ENCODE peak calls at places on chromosome 19, in eight cellular contexts. E is heart left ventricle, X is Peyer's patch, Q is neuronal stem cell, Z is cardiac muscle cell, P is tibial nerve, U is fibroblast of lung, M is pancreas. H is an unnamed sample.

GRCh38 chr19:10408511-10409291 is 5.4 kb upstream of the CDC37 start:
- DNase-seq in Z (no peak), E (peak; percentile 66), X (peak; percentile 91), Q (no peak), U (no peak), P (no peak), M (no peak), H (no peak)

GRCh38 chr19:14553042-14553938 is 18.6 kb downstream of the NDUFB7 start:
- DNase-seq in E (no peak), Q (no peak), X (no peak), U (no peak), Z (no peak), P (no peak), M (no peak), H (no peak)

GRCh38 chr19:41324921-41325639 is 15.1 kb downstream of the CCDC97 start:
- DNase-seq in P (no peak), Z (peak; percentile 65), Q (no peak), U (peak; percentile 78), E (peak; percentile 88), M (peak; percentile 48), X (peak; percentile 69), H (peak; percentile 60)

GRCh38 chr19:3599776-3600183 is 6.9 kb downstream of the TBXA2R start:
- DNase-seq in P (no peak), Q (no peak), X (no peak), U (no peak), M (peak; percentile 12), Z (no peak), E (peak; percentile 19), H (no peak)

GRCh38 chr19:22422220-22422619 is at the start of gene ZNF98:
- DNase-seq in P (no peak), E (peak; percentile 57), M (peak; percentile 54), U (peak; percentile 5), Q (no peak), Z (no peak), X (no peak), H (no peak)

GRCh38 chr19:13337181-13337580 is 169.1 kb downstream of the CACNA1A start:
- DNase-seq in U (no peak), Q (no peak), X (no peak), Z (no peak), M (no peak), E (no peak), P (no peak), H (no peak)

GRCh38 chr19:36106441-36106840 is 4.5 kb upstream of the OVOL3 start:
- DNase-seq in Z (no peak), P (no peak), M (no peak), U (no peak), Q (no peak), E (peak; percentile 61), X (no peak), H (no peak)

GRCh38 chr19:51627491-51628138 is 2.6 kb downstream of the SIGLEC5 start:
- DNase-seq in M (no peak), E (no peak), Q (no peak), Z (no peak), P (no peak), U (no peak), X (peak; percentile 41), H (no peak)

GRCh38 chr19:2305424-2305823 is 2.5 kb downstream of the LINGO3 start:
- DNase-seq in Z (no peak), E (no peak), Q (no peak), X (no peak), P (no peak), M (no peak), U (no peak), H (no peak)

GRCh38 chr19:33472696-33473624 is 48.6 kb downstream of the PEPD start:
- DNase-seq in X (peak; percentile 26), U (peak; percentile 78), Q (no peak), E (no peak), Z (no peak), M (no peak), P (no peak), H (no peak)

GRCh38 chr19:6721773-6722172 is 1.3 kb upstream of the C3 start:
- DNase-seq in M (no peak), X (no peak), E (no peak), P (no peak), Z (no peak), Q (no peak), U (no peak), H (no peak)

GRCh38 chr19:897442-898039 is 4.3 kb downstream of the RNU6-9 start:
- DNase-seq in X (no peak), P (no peak), Z (no peak), U (no peak), E (no peak), M (no peak), Q (no peak), H (no peak)

GRCh38 chr19:35141627-35142401 is 1.2 kb upstream of the FXYD7 start:
- DNase-seq in Q (no peak), U (no peak), P (no peak), X (peak; percentile 48), M (peak; percentile 39), Z (no peak), E (peak; percentile 44), H (no peak)

GRCh38 chr19:45446295-45446694 is 21.5 kb upstream of the FOSB start:
- DNase-seq in E (no peak), X (no peak), U (peak; percentile 60), Q (no peak), M (no peak), P (no peak), Z (no peak), H (no peak)

GRCh38 chr19:53432088-53432661 is 391 bp downstream of the ZNF761 start:
- DNase-seq in Z (peak; percentile 37), M (no peak), X (no peak), E (peak; percentile 26), Q (peak; percentile 4), U (peak; percentile 11), P (no peak), H (no peak)

GRCh38 chr19:38735257-38735686 is 9.0 kb downstream of the CAPN12 start:
- DNase-seq in M (peak; percentile 66), Q (no peak), U (no peak), P (no peak), Z (peak; percentile 46), X (peak; percentile 78), E (no peak), H (no peak)

GRCh38 chr19:282501-282900 is 8.7 kb downstream of the PLPP2 start:
- DNase-seq in E (no peak), Q (no peak), P (no peak), M (no peak), U (no peak), X (no peak), Z (no peak), H (no peak)

GRCh38 chr19:10389863-10390262 is 9.5 kb upstream of the TYK2 start:
- DNase-seq in P (no peak), U (no peak), X (no peak), M (no peak), E (no peak), Q (no peak), Z (no peak), H (no peak)

GRCh38 chr19:13817615-13818371 is 22.6 kb downstream of the ZSWIM4 start:
- DNase-seq in U (no peak), Q (no peak), X (peak; percentile 85), P (no peak), Z (peak; percentile 82), M (peak; percentile 90), E (peak; percentile 56), H (no peak)

GRCh38 chr19:7871530-7872305 is 2.5 kb downstream of the PRR36 start:
- DNase-seq in X (peak; percentile 91), P (peak; percentile 55), Z (peak; percentile 96), Q (peak; percentile 97), E (peak; percentile 89), U (peak; percentile 92), M (peak; percentile 96), H (peak; percentile 91)
- H3K4me3 ChIP-seq in X (peak overlapping the region; percentile 6), P (no peak overlapping the region), Z (peak overlapping the region; percentile 20), Q (peak overlapping the region; percentile 45), E (peak overlapping the region; percentile 30), U (peak overlapping the region; percentile 34), M (no peak overlapping the region), H (peak overlapping the region; percentile 33)

GRCh38 chr19:16363133-16363851 is 38.7 kb downstream of the KLF2 start:
- DNase-seq in U (no peak), E (no peak), X (peak; percentile 91), M (peak; percentile 89), P (no peak), Q (no peak), Z (no peak), H (no peak)
- H3K27ac ChIP-seq in U (no peak overlapping the region), E (no peak overlapping the region), X (peak overlapping the region; percentile 83), M (peak overlapping the region; percentile 83), P (no peak overlapping the region), Q (no peak overlapping the region), Z (peak overlapping the region; percentile 23), H (no peak overlapping the region)

DNA sequence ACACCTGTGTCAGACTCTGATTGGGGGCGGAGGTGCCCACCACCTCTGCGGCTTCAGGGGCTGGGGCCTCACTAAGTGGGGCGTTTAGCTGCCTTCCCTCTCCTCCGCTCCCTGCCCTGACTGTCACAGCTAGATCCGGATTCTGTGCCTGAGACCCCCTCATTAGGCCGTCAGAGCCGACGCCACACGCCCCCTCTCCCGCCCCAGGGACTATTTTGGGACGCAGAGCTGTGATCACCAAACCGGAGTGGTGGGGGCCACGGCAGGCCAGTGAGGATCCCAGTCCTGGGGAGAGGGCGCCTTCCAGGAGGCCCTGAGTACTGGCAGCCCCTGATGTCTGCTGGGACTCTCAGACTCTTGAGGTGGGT is 762 bp downstream of the KANK3 start:
- DNase-seq in Q (no peak), U (no peak), Z (no peak), M (no peak), X (no peak), E (no peak), P (no peak), H (no peak)
- H3K4me1 ChIP-seq in Q (peaks cover 6% of the 10 kb centered on the region), U (peaks cover 3% of the 10 kb centered on the region), Z (no peaks in the 10 kb centered on the region), M (no peaks in the 10 kb centered on the region), X (no peaks in the 10 kb centered on the region), E (peaks cover 32% of the 10 kb centered on the region), P (no peaks in the 10 kb centered on the region), H (peaks cover 17% of the 10 kb centered on the region)

GRCh38 chr19:47573076-47574026 is at the start of gene ZNF541:
- DNase-seq in Z (no peak), X (peak; percentile 82), P (peak; percentile 37), E (peak; percentile 69), U (peak; percentile 42), M (peak; percentile 42), Q (no peak), H (peak; percentile 50)
- H3K4me3 ChIP-seq in Z (no peak within 1 kb of the TSS), X (peak within 1 kb of the TSS; percentile 41), P (peak within 1 kb of the TSS; percentile 41), E (peak within 1 kb of the TSS; percentile 43), U (no peak within 1 kb of the TSS), M (no peak within 1 kb of the TSS), Q (no peak within 1 kb of the TSS), H (peak within 1 kb of the TSS; percentile 54)

GRCh38 chr19:43726736-43727592 is 11.1 kb downstream of the IRGC start:
- DNase-seq in Z (no peak), X (no peak), Q (no peak), P (no peak), E (peak; percentile 75), M (no peak), U (no peak), H (no peak)

GRCh38 chr19:43727593-43727853 is 11.6 kb downstream of the IRGC start:
- DNase-seq in Q (no peak), M (no peak), Z (no peak), X (no peak), E (no peak), P (no peak), U (no peak), H (no peak)

GRCh38 chr19:43735013-43735412 is 19.1 kb downstream of the IRGC start:
- DNase-seq in Z (no peak), P (no peak), X (no peak), M (no peak), E (no peak), U (no peak), Q (no peak), H (no peak)

GRCh38 chr19:43731854-43732253 is 16.0 kb downstream of the IRGC start:
- DNase-seq in M (no peak), P (no peak), Z (no peak), U (peak; percentile 49), E (no peak), X (no peak), Q (no peak), H (no peak)

GRCh38 chr19:43731346-43731745 is 15.5 kb downstream of the IRGC start:
- DNase-seq in U (no peak), M (no peak), P (no peak), Z (no peak), E (no peak), X (no peak), Q (no peak), H (no peak)
- H3K27ac ChIP-seq in U (no peak overlapping the region), M (no peak overlapping the region), P (no peak overlapping the region), Z (no peak overlapping the region), E (no peak overlapping the region), X (no peak overlapping the region), Q (no peak overlapping the region), H (no peak overlapping the region)

H was measured in tibial artery.